ENCODE peak calls at places on chromosome 4, in six cellular contexts. O is uterus, A is OCI-LY7, R is colonic mucosa, J is astrocyte of the spinal cord, I is sciatic nerve. F is an unnamed sample.
A peak's percentile ranks its signal among the peaks of the same experiment; 100 is the strongest.

GRCh38 chr4:107470173-107470572 is 249.9 kb downstream of the PAPSS1 start:
- DNase-seq in R (no peak), O (no peak), I (no peak), J (no peak), A (no peak), F (no peak)

GRCh38 chr4:107666134-107666533 is 53.9 kb downstream of the PAPSS1 start:
- DNase-seq in A (peak; percentile 8), O (no peak), I (no peak), J (peak; percentile 61), R (no peak), F (no peak)

GRCh38 chr4:148438047-148438446 is 4.2 kb downstream of the NR3C2 start:
- DNase-seq in J (no peak), I (no peak), R (no peak), A (no peak), O (no peak), F (no peak)

GRCh38 chr4:1593038-1593417 is 91.1 kb downstream of the FAM53A start:
- DNase-seq in A (no peak), J (no peak), I (no peak), O (no peak), R (no peak), F (no peak)

GRCh38 chr4:3484057-3484973 is 21.2 kb downstream of the DOK7 start:
- DNase-seq in A (no peak), J (no peak), R (peak; percentile 71), O (no peak), I (no peak), F (peak; percentile 31)

GRCh38 chr4:48780867-48781219 is 764 bp upstream of the FRYL start:
- DNase-seq in O (peak; percentile 30), R (peak; percentile 71), J (no peak), I (peak; percentile 64), A (peak; percentile 49), F (no peak)

GRCh38 chr4:103400405-103400804 is 202.3 kb upstream of the CENPE start:
- DNase-seq in O (no peak), A (no peak), R (no peak), J (peak; percentile 30), I (no peak), F (no peak)

GRCh38 chr4:179595671-179596410 is 2153.6 kb upstream of the AGA start:
- DNase-seq in J (peak; percentile 93), O (no peak), R (no peak), A (no peak), I (no peak), F (no peak)

GRCh38 chr4:107648178-107648991 is 71.6 kb downstream of the PAPSS1 start:
- DNase-seq in J (no peak), A (no peak), O (no peak), I (no peak), R (no peak), F (no peak)

GRCh38 chr4:80196259-80197131 is 808 bp upstream of the PRDM8 start:
- DNase-seq in R (no peak), J (no peak), I (no peak), O (no peak), A (no peak), F (no peak)

GRCh38 chr4:124713213-124713592 is 671 bp upstream of the ANKRD50 start:
- DNase-seq in R (peak; percentile 70), A (peak; percentile 2), O (peak; percentile 71), I (peak; percentile 83), J (peak; percentile 76), F (peak; percentile 86)

GRCh38 chr4:30716671-30717207 is 3.4 kb upstream of the PCDH7 start:
- DNase-seq in J (peak; percentile 39), I (no peak), A (no peak), R (peak; percentile 20), O (no peak), F (no peak)

GRCh38 chr4:5746829-5747745 is 36.1 kb downstream of the EVC start:
- DNase-seq in O (no peak), A (no peak), I (no peak), R (no peak), J (peak; percentile 43), F (no peak)

GRCh38 chr4:64584981-64585557 is 175.8 kb upstream of the TECRL start:
- DNase-seq in I (no peak), O (no peak), A (peak; percentile 55), J (peak; percentile 46), R (no peak), F (no peak)

GRCh38 chr4:110510955-110511544 is 35.1 kb downstream of the ENPEP start:
- DNase-seq in A (peak; percentile 77), R (no peak), I (no peak), O (no peak), J (peak; percentile 74), F (no peak)

GRCh38 chr4:70399319-70399718 is 1.6 kb downstream of the OPRPN start:
- DNase-seq in J (no peak), A (no peak), O (no peak), I (no peak), R (no peak), F (no peak)

GRCh38 chr4:13483142-13484044 is 747 bp downstream of the RAB28 start:
- DNase-seq in I (no peak), J (peak; percentile 81), O (peak; percentile 48), A (peak; percentile 24), R (peak; percentile 56), F (peak; percentile 62)

GRCh38 chr4:175561691-175562090 is 250.4 kb downstream of the GPM6A start:
- DNase-seq in J (no peak), R (no peak), O (no peak), I (no peak), A (no peak), F (no peak)

GRCh38 chr4:69860007-69860406 is at the start of gene SULT1E1:
- DNase-seq in I (no peak), O (no peak), R (no peak), A (no peak), J (peak; percentile 53), F (no peak)

GRCh38 chr4:174012135-174012923 is 271.1 kb downstream of the FBXO8 start:
- DNase-seq in A (no peak), I (no peak), J (no peak), R (no peak), O (no peak), F (no peak)

GRCh38 chr4:152594981-152595916 is 59.4 kb upstream of the FBXW7 start:
- DNase-seq in O (no peak), J (no peak), I (no peak), R (no peak), A (peak; percentile 47), F (no peak)

GRCh38 chr4:123418486-123418931 is 21.9 kb downstream of the SPRY1 start:
- DNase-seq in I (no peak), O (no peak), A (peak; percentile 62), R (no peak), J (peak; percentile 94), F (no peak)

GRCh38 chr4:82543131-82543530 is 18.7 kb downstream of the TMEM150C start:
- DNase-seq in I (no peak), J (no peak), A (no peak), R (no peak), O (no peak), F (no peak)

GRCh38 chr4:113094802-113095201 is 45.3 kb downstream of the ANK2 start:
- DNase-seq in O (no peak), A (peak; percentile 4), J (peak; percentile 40), R (no peak), I (no peak), F (no peak)

GRCh38 chr4:2417765-2418651 is at the start of gene ZFYVE28:
- DNase-seq in J (peak; percentile 48), I (peak; percentile 66), R (peak; percentile 34), O (no peak), A (no peak), F (no peak)

GRCh38 chr4:6873792-6874461 is 35.7 kb upstream of the TBC1D14 start:
- DNase-seq in O (peak; percentile 62), I (peak; percentile 85), J (peak; percentile 67), A (peak; percentile 79), R (peak; percentile 80), F (peak; percentile 38)

GRCh38 chr4:139523076-139523475 is 32.9 kb downstream of the SETD7 start:
- DNase-seq in I (no peak), A (no peak), R (peak; percentile 45), O (no peak), J (peak; percentile 35), F (peak; percentile 11)

GRCh38 chr4:77950204-77950603 is 87.6 kb downstream of the MRPL1 start:
- DNase-seq in R (no peak), J (no peak), I (no peak), A (no peak), O (no peak), F (no peak)

GRCh38 chr4:127788517-127788916 is 6.4 kb downstream of the HSPA4L start:
- DNase-seq in A (no peak), R (no peak), I (no peak), J (no peak), O (no peak), F (no peak)

GRCh38 chr4:103753868-103754653 is 34.3 kb upstream of the TACR3 start:
- DNase-seq in J (no peak), I (no peak), O (no peak), A (no peak), R (no peak), F (no peak)

GRCh38 chr4:8171941-8172924 is 13.6 kb upstream of the ABLIM2 start:
- DNase-seq in I (no peak), A (no peak), O (no peak), R (no peak), J (no peak), F (no peak)

GRCh38 chr4:3812211-3812934 is 46.2 kb downstream of the ADRA2C start:
- DNase-seq in A (no peak), J (no peak), I (no peak), O (no peak), R (no peak), F (no peak)

GRCh38 chr4:122539861-122540465 is 80.9 kb downstream of the IL21 start:
- DNase-seq in I (no peak), A (no peak), O (no peak), J (no peak), R (no peak), F (no peak)

GRCh38 chr4:95889662-95890061 is 49.8 kb downstream of the PDHA2 start:
- DNase-seq in R (no peak), I (no peak), O (no peak), J (peak; percentile 18), A (no peak), F (no peak)

F was measured in C1 segment of cervical spinal cord.